ENCODE peak calls at places on chromosomes 11 and 22, in five cellular contexts. M is HCT116, R is Panc1, O is A549, A is HepG2. N is an unnamed sample.

GRCh38 chr11:83120328-83120727 is 36.6 kb upstream of the PCF11 start:
- DNase-seq in M (no peak), R (no peak), O (no peak), A (no peak), N (no peak)

GRCh38 chr11:132631956-132632355 is 900.3 kb downstream of the OPCML start:
- DNase-seq in M (no peak), R (no peak), O (no peak), A (no peak), N (no peak)

GRCh38 chr11:122108192-122108799 is 7.7 kb downstream of the BLID start:
- DNase-seq in M (peak; percentile 57), R (no peak), O (no peak), A (peak; percentile 29), N (peak; percentile 58)

GRCh38 chr11:61911701-61912529 is 5.5 kb downstream of the RAB3IL1 start:
- DNase-seq in M (no peak), R (no peak), O (no peak), A (no peak), N (peak; percentile 18)

GRCh38 chr11:75152651-75153553 is 2.0 kb downstream of the SLCO2B1 start:
- DNase-seq in M (no peak), R (no peak), O (no peak), A (no peak), N (no peak)

GRCh38 chr11:68941324-68942089 is 37.8 kb downstream of the IGHMBP2 start:
- DNase-seq in M (no peak), R (no peak), O (no peak), A (no peak), N (no peak)

GRCh38 chr22:49770454-49771265 is 57.0 kb downstream of the BRD1 start:
- DNase-seq in M (no peak), R (no peak), O (no peak), A (no peak), N (no peak)

GRCh38 chr11:8384199-8384821 is 120.6 kb upstream of the LMO1 start:
- DNase-seq in M (no peak), R (no peak), O (no peak), A (no peak), N (peak; percentile 13)

GRCh38 chr11:3159296-3160190 is 5.6 kb downstream of the OSBPL5 start:
- DNase-seq in M (no peak), R (no peak), O (no peak), A (no peak), N (no peak)

GRCh38 chr22:44807915-44808690 is 55.7 kb downstream of the ARHGAP8 start:
- DNase-seq in M (no peak), R (no peak), O (no peak), A (peak; percentile 15), N (no peak)

DNA sequence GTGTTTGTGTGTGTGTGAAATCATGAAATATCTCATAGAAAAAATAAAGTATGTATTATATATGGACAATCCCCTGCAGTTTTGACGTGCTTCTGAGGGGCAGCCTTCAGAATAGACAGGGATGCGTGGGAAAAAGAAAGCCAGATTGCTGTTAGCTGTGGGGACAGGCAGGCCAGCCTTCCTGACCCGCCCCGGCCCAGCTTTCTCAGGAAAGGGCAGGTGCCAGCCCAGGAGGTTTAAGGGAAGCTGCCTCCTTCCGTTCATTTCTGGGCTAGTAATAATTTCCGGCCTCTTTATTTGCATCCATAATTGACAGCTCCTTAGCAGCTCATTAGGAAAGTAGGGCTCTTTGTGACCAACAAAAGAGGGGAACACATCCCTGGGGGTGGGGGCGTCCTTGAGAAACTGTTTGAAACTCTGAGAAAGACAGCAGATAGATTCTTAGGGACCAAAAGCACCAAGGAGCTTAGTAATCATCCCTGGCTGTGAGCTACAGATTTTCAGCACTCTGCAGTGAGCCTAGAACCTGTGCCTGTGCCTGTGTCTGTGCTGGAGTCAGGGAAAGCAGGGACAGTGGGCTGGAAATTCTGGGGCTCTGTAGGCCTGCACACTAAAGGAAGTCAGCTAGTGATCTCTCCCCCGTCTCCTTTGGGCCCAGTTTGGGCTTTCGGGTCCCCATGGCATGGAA is 632.9 kb upstream of the CADM1 start:
- DNase-seq in M (no peak), R (no peak), O (no peak), A (no peak), N (no peak)
- H3K4me3 ChIP-seq in M (no peak overlapping the region), R (no peak overlapping the region), O (no peak overlapping the region), A (no peak overlapping the region), N (no peak overlapping the region)

DNA sequence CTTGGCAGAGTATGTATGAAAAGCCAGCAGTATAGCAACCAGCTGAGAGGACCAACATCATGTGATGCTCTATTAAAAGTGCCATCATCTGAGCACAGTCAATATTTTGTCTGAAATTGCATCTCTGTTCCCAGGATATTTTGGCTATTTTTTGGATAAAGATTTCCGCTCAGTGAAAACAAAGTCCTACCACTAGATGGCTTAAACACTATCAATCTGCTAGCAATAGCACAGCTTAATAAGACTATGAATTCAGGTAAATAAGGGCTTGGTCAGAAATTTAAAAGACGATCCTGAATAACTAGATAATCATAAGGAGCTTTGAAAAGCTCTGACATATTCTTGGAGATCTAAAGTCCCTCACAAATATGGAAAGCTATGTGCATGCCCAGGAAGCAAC is 74.4 kb downstream of the MS4A13 start:
- DNase-seq in M (peak; percentile 8), R (no peak), O (no peak), A (no peak), N (no peak)
- TF ChIP-seq CTCF in M (peak; percentile 64), R (peak; percentile 53), O (no peak), A (no peak), N (no peak)

GRCh38 chr11:119520966-119521365 is 98.0 kb upstream of the THY1 start:
- DNase-seq in M (no peak), R (no peak), O (no peak), A (no peak), N (no peak)
- TF ChIP-seq REST in M (no peak), R (no peak), O (no peak), A (no peak), N (no peak)

DNA sequence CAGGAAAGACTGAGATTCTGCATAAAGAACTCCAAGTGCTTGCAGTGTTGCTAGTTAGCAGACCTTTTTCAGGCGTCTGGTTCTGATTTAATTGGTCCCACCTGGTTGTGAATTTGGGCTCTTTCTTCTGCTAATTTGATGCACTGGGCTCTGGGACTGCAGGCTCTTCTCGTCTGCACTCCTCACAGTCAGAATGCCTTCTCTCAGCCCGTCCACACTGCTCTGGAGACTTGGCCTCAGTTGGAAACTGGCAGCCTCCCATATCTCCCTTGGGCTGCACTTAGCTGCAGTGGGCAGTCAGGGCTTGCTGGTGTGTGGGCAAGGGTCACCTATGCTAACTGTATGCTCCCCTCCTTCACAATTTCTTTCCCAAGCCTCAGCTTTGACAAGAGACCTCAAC is 1.5 kb downstream of the TRIM6 start:
- DNase-seq in M (no peak), R (no peak), O (no peak), A (no peak), N (no peak)
- H3K4me3 ChIP-seq in M (no peak overlapping the region), R (peak overlapping the region; percentile 97), O (peak overlapping the region; percentile 72), A (no peak overlapping the region), N (no peak overlapping the region)

GRCh38 chr22:35257321-35258143 is at the start of gene HMGXB4:
- DNase-seq in M (peak; percentile 71), R (no peak), O (peak; percentile 69), A (peak; percentile 76), N (peak; percentile 72)
- TF ChIP-seq CTCF in M (no peak), R (peak; percentile 23), O (no peak), A (peak; percentile 45), N (no peak)

GRCh38 chr11:46351148-46351547 is 3.9 kb downstream of the DGKZ start:
- DNase-seq in M (no peak), R (no peak), O (no peak), A (no peak), N (no peak)

GRCh38 chr11:46350695-46351094 is 3.4 kb downstream of the DGKZ start:
- DNase-seq in M (no peak), R (no peak), O (no peak), A (no peak), N (no peak)

GRCh38 chr11:46352063-46352841 is 5.0 kb downstream of the DGKZ start:
- DNase-seq in M (no peak), R (no peak), O (no peak), A (no peak), N (no peak)

GRCh38 chr11:46351606-46352005 is 4.3 kb downstream of the DGKZ start:
- DNase-seq in M (no peak), R (no peak), O (no peak), A (no peak), N (no peak)

DNA sequence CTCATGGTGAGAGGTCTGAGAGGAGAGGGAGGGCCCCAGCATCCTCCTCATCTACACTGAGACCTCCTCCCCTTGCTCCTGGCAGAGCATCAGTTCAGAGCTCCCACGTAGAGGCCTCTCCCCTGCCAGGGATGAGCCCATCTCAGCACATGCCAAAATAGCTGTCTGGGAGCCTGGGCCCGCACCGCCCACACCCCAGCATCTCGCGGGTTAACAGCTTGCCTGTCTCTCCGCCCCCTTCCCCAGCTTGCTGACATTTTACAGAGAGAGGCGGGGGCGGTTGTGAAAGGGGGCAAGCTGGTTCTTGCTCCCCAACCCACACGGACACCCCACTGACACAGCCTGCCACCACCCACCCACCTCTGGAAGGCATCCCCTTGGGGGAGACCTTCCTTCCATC is 6.4 kb downstream of the DGKZ start:
- DNase-seq in M (no peak), R (no peak), O (no peak), A (no peak), N (no peak)
- TF ChIP-seq REST in M (no peak), R (no peak), O (no peak), A (no peak), N (no peak)

DNA sequence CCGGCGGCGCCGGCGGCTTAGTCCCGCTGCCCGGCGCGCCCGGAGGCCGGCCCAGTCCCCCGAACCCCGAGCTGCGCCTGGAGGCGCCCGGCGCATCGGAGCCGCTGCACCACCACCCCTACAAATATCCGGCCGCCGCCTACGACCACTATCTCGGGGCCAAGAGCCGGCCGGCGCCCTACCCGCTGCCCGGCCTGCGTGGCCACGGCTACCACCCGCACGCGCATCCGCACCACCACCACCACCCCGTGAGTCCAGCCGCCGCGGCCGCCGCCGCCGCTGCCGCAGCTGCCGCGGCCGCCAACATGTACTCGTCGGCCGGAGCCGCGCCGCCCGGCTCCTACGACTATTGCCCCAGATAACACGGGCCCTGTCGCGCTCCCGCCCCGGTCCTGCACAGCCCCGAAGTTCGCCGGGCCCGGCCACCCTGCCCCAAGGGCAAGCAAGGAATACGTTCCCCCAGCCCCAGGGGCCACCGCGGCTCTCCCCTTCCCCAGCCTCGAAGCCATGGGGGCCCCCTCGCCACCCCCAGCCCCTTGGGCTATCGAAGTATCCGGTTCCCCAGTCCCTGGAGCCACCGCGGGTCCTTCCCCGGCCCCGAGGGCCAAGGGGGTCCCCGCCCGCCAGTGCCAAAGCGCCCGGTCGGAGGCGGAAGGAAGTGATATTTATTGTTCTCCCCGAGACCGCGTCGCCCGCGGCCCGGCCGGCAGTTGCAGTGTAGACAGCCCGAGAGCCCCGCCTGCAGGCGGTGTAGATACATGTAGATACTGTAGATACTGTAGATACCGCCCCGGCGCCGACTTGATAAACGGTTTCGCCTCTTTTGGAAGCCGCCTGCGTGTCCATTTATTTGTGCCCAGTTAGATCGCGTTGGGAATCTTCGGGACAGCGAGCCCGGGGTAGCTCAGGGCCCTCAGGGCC is 6.2 kb downstream of the TBX1 start:
- DNase-seq in M (peak; percentile 50), R (no peak), O (no peak), A (no peak), N (peak; percentile 90)
- H3K4me3 ChIP-seq in M (peak overlapping the region; percentile 72), R (no peak overlapping the region), O (no peak overlapping the region), A (peak overlapping the region; percentile 37), N (peak overlapping the region; percentile 49)

GRCh38 chr22:42880815-42881214 is 23.7 kb upstream of the ARFGAP3 start:
- DNase-seq in M (no peak), R (no peak), O (no peak), A (no peak), N (no peak)
- TF ChIP-seq CTCF in M (peak; percentile 50), R (no peak), O (peak; percentile 17), A (peak; percentile 43), N (no peak)

GRCh38 chr11:125086633-125087296 is 23.7 kb downstream of the SLC37A2 start:
- DNase-seq in M (no peak), R (no peak), O (no peak), A (no peak), N (no peak)
- TF ChIP-seq REST in M (no peak), R (no peak), O (no peak), A (no peak), N (no peak)

N was measured in HL-60.